ENCODE peak calls at places on chromosomes 2 and 18, in ten cellular contexts. Z is tibial artery, G is cardiac fibroblast, C is lung, B is brain microvascular endothelial cell, D is thoracic aorta, I is GM13976, J is mesothelial cell of epicardium, Q is fibroblast of the aortic adventitia, N is upper lobe of right lung. L is an unnamed sample.

GRCh38 chr2:61247204-61247812 is 85.3 kb downstream of the C2orf74 start:
- DNase-seq in Z (no peak), G (peak), C (no peak), B (peak), D (no peak), I (no peak), J (no peak), Q (peak), N (no peak), L (peak)

GRCh38 chr2:121018136-121019057 is 266.6 kb downstream of the TFCP2L1 start:
- DNase-seq in Z (peak), G (peak), C (no peak), B (peak), D (no peak), I (no peak), J (no peak), Q (no peak), N (no peak), L (no peak)

GRCh38 chr2:40451926-40452605 is at the start of gene SLC8A1:
- DNase-seq in Z (peak), G (peak), C (no peak), B (peak), D (no peak), I (peak), J (peak), Q (peak), N (peak), L (no peak)

GRCh38 chr2:157592983-157593382 is 35.7 kb downstream of the ACVR1C start:
- DNase-seq in Z (no peak), G (peak), C (no peak), B (peak), D (no peak), I (no peak), J (no peak), Q (peak), N (no peak), L (peak)

GRCh38 chr18:5627756-5628511 is 84.1 kb upstream of the EPB41L3 start:
- DNase-seq in Z (no peak), G (no peak), C (no peak), B (no peak), D (no peak), I (no peak), J (no peak), Q (no peak), N (no peak), L (no peak)

GRCh38 chr2:38106420-38107182 is 30.6 kb upstream of the CYP1B1 start:
- DNase-seq in Z (no peak), G (peak), C (no peak), B (no peak), D (no peak), I (no peak), J (no peak), Q (peak), N (no peak), L (peak)

GRCh38 chr2:62292190-62292589 is 96.3 kb downstream of the B3GNT2 start:
- DNase-seq in Z (no peak), G (peak), C (peak), B (no peak), D (no peak), I (no peak), J (peak), Q (peak), N (no peak), L (no peak)

GRCh38 chr2:171592026-171592555 is 69.8 kb downstream of the CYBRD1 start:
- DNase-seq in Z (no peak), G (no peak), C (no peak), B (no peak), D (no peak), I (no peak), J (no peak), Q (peak), N (no peak), L (no peak)

GRCh38 chr2:196131384-196131861 is 40.0 kb downstream of the STK17B start:
- DNase-seq in Z (no peak), G (peak), C (peak), B (peak), D (no peak), I (no peak), J (no peak), Q (peak), N (no peak), L (peak)

GRCh38 chr2:233402346-233402745 is 48.1 kb downstream of the DGKD start:
- DNase-seq in Z (peak), G (no peak), C (no peak), B (no peak), D (no peak), I (no peak), J (no peak), Q (no peak), N (no peak), L (no peak)

GRCh38 chr2:127355407-127356008 is 32.3 kb downstream of the MAP3K2 start:
- DNase-seq in Z (no peak), G (peak), C (no peak), B (no peak), D (no peak), I (no peak), J (no peak), Q (no peak), N (no peak), L (peak)

GRCh38 chr2:65103013-65103720 is 26.7 kb downstream of the RAB1A start:
- DNase-seq in Z (no peak), G (peak), C (no peak), B (no peak), D (no peak), I (no peak), J (no peak), Q (no peak), N (no peak), L (no peak)

GRCh38 chr18:79685281-79685680 is 5.7 kb downstream of the CTDP1 start:
- DNase-seq in Z (no peak), G (no peak), C (no peak), B (no peak), D (no peak), I (no peak), J (no peak), Q (no peak), N (no peak), L (no peak)

GRCh38 chr18:11366410-11366809 is 217.0 kb upstream of the PIEZO2 start:
- DNase-seq in Z (no peak), G (peak), C (no peak), B (peak), D (no peak), I (no peak), J (no peak), Q (no peak), N (no peak), L (no peak)

GRCh38 chr2:105644174-105644980 is 100.3 kb upstream of the NCK2 start:
- DNase-seq in Z (no peak), G (peak), C (no peak), B (no peak), D (no peak), I (no peak), J (no peak), Q (no peak), N (no peak), L (no peak)

GRCh38 chr2:152200562-152201465 is 25.3 kb upstream of the STAM2 start:
- DNase-seq in Z (peak), G (peak), C (peak), B (peak), D (peak), I (no peak), J (no peak), Q (peak), N (peak), L (peak)

GRCh38 chr2:95275601-95276243 is 1.5 kb downstream of the PROM2 start:
- DNase-seq in Z (peak), G (peak), C (no peak), B (no peak), D (no peak), I (no peak), J (peak), Q (no peak), N (peak), L (no peak)

GRCh38 chr2:173027181-173028128 is 48.2 kb upstream of the MAP3K20 start:
- DNase-seq in Z (peak), G (peak), C (peak), B (peak), D (peak), I (peak), J (peak), Q (peak), N (no peak), L (peak)

GRCh38 chr2:239249781-239250180 is 151.0 kb downstream of the HDAC4 start:
- DNase-seq in Z (peak), G (peak), C (no peak), B (peak), D (no peak), I (no peak), J (no peak), Q (peak), N (no peak), L (peak)

GRCh38 chr2:105737980-105738657 is 6.6 kb upstream of the NCK2 start:
- DNase-seq in Z (no peak), G (no peak), C (no peak), B (no peak), D (no peak), I (no peak), J (peak), Q (no peak), N (no peak), L (no peak)

GRCh38 chr2:39068757-39069515 is 51.9 kb downstream of the SOS1 start:
- DNase-seq in Z (no peak), G (peak), C (no peak), B (peak), D (no peak), I (no peak), J (no peak), Q (peak), N (no peak), L (peak)

GRCh38 chr18:54284967-54285785 is 15.9 kb downstream of the POLI start:
- DNase-seq in Z (no peak), G (peak), C (no peak), B (peak), D (no peak), I (peak), J (no peak), Q (peak), N (no peak), L (peak)

GRCh38 chr2:165248238-165248637 is 9.0 kb downstream of the SCN2A start:
- DNase-seq in Z (no peak), G (no peak), C (no peak), B (no peak), D (no peak), I (no peak), J (no peak), Q (no peak), N (no peak), L (no peak)

GRCh38 chr2:169336677-169337076 is 25.7 kb downstream of the LRP2 start:
- DNase-seq in Z (no peak), G (no peak), C (no peak), B (no peak), D (no peak), I (no peak), J (no peak), Q (no peak), N (no peak), L (no peak)

GRCh38 chr2:176664478-176664877 is 395.2 kb downstream of the MTX2 start:
- DNase-seq in Z (no peak), G (no peak), C (no peak), B (no peak), D (no peak), I (no peak), J (no peak), Q (no peak), N (no peak), L (no peak)

GRCh38 chr2:116142828-116143227 is 1671.7 kb upstream of the DDX18 start:
- DNase-seq in Z (no peak), G (no peak), C (no peak), B (no peak), D (no peak), I (no peak), J (no peak), Q (no peak), N (no peak), L (no peak)

GRCh38 chr2:232237460-232237859 is 141.1 kb upstream of the ALPP start:
- DNase-seq in Z (no peak), G (no peak), C (no peak), B (no peak), D (no peak), I (no peak), J (no peak), Q (no peak), N (no peak), L (no peak)

GRCh38 chr2:189304360-189304759 is 124.8 kb upstream of the COL5A2 start:
- DNase-seq in Z (no peak), G (no peak), C (no peak), B (no peak), D (no peak), I (no peak), J (no peak), Q (no peak), N (no peak), L (no peak)

GRCh38 chr2:63663013-63663864 is 74.5 kb downstream of the MDH1 start:
- DNase-seq in Z (no peak), G (peak), C (no peak), B (no peak), D (no peak), I (no peak), J (no peak), Q (peak), N (no peak), L (no peak)

GRCh38 chr18:9961031-9961430 is 47.2 kb downstream of the VAPA start:
- DNase-seq in Z (no peak), G (no peak), C (no peak), B (no peak), D (no peak), I (no peak), J (no peak), Q (peak), N (no peak), L (no peak)

GRCh38 chr2:105789745-105790466 is 45.2 kb downstream of the NCK2 start:
- DNase-seq in Z (peak), G (peak), C (no peak), B (peak), D (peak), I (peak), J (no peak), Q (peak), N (no peak), L (peak)

GRCh38 chr2:10664652-10665051 is 25.1 kb downstream of the NOL10 start:
- DNase-seq in Z (no peak), G (no peak), C (no peak), B (no peak), D (no peak), I (no peak), J (no peak), Q (no peak), N (no peak), L (no peak)

GRCh38 chr2:19801367-19802087 is 100.3 kb downstream of the TTC32 start:
- DNase-seq in Z (peak), G (peak), C (peak), B (peak), D (peak), I (no peak), J (no peak), Q (peak), N (peak), L (peak)

GRCh38 chr2:16466133-16466820 is 199.4 kb downstream of the CYRIA start:
- DNase-seq in Z (no peak), G (no peak), C (no peak), B (no peak), D (no peak), I (no peak), J (no peak), Q (no peak), N (no peak), L (no peak)

GRCh38 chr2:178008636-178009289 is 63.8 kb downstream of the PDE11A start:
- DNase-seq in Z (no peak), G (peak), C (no peak), B (no peak), D (no peak), I (no peak), J (peak), Q (peak), N (no peak), L (peak)

GRCh38 chr2:37774976-37775907 is 103.8 kb upstream of the CDC42EP3 start:
- DNase-seq in Z (no peak), G (peak), C (no peak), B (no peak), D (no peak), I (no peak), J (no peak), Q (no peak), N (no peak), L (no peak)

GRCh38 chr18:77657651-77658308 is 408.1 kb downstream of the GALR1 start:
- DNase-seq in Z (no peak), G (no peak), C (no peak), B (no peak), D (no peak), I (no peak), J (no peak), Q (no peak), N (no peak), L (no peak)

GRCh38 chr2:85133751-85134254 is 611 bp downstream of the TCF7L1 start:
- DNase-seq in Z (peak), G (peak), C (peak), B (no peak), D (no peak), I (peak), J (peak), Q (peak), N (peak), L (peak)

GRCh38 chr2:109457811-109458210 is 156.0 kb downstream of the SEPTIN10 start:
- DNase-seq in Z (peak), G (peak), C (no peak), B (no peak), D (no peak), I (no peak), J (no peak), Q (no peak), N (peak), L (no peak)

DNA sequence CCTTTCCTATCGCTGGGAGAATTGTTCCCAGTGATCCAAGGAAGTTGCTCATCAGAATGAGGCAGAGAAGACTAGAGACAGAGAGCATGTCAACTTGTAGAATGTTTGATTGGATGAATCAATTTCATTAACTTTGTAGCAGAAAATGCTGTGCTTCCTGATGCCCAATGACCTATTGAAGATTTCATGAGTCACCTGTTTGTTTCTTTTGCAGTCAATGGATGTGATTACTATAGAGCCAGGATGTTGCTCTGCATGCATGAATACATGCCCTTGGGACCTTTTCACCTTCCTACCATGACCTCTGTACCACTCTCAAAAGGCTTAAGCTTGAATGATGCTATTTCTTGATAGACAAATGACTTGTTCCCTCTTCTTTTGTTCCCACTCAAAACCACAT is 23.3 kb downstream of the SCG2 start:
- DNase-seq in Z (no peak), G (no peak), C (no peak), B (no peak), D (no peak), I (no peak), J (no peak), Q (no peak), N (no peak), L (no peak)
- TF ChIP-seq CTCF in Z (no peak), G (no peak), C (no peak), B (no peak), D (no peak), I (no peak), J (no peak), Q (no peak), N (no peak), L (no peak)

GRCh38 chr2:34547340-34547739 is 948.2 kb upstream of the FAM98A start:
- DNase-seq in Z (no peak), G (no peak), C (no peak), B (no peak), D (no peak), I (no peak), J (no peak), Q (no peak), N (no peak), L (no peak)
- TF ChIP-seq CTCF in Z (no peak), G (no peak), C (no peak), B (no peak), D (no peak), I (no peak), J (no peak), Q (no peak), N (no peak), L (no peak)

GRCh38 chr2:54386993-54387590 is 69.0 kb upstream of the SPTBN1 start:
- DNase-seq in Z (no peak), G (peak), C (no peak), B (peak), D (no peak), I (no peak), J (no peak), Q (peak), N (no peak), L (no peak)
- TF ChIP-seq CTCF in Z (peak), G (no peak), C (no peak), B (no peak), D (peak), I (no peak), J (peak), Q (no peak), N (no peak), L (peak)

GRCh38 chr18:66495844-66496243 is 108.0 kb downstream of the CDH19 start:
- DNase-seq in Z (no peak), G (peak), C (peak), B (peak), D (no peak), I (peak), J (peak), Q (no peak), N (peak), L (no peak)
- TF ChIP-seq CTCF in Z (no peak), G (peak), C (peak), B (peak), D (no peak), I (peak), J (peak), Q (no peak), N (peak), L (peak)

GRCh38 chr18:64103979-64104378 is 44.9 kb downstream of the LINC00305 start:
- DNase-seq in Z (no peak), G (no peak), C (no peak), B (no peak), D (no peak), I (no peak), J (no peak), Q (no peak), N (no peak), L (no peak)
- TF ChIP-seq CTCF in Z (no peak), G (no peak), C (no peak), B (no peak), D (no peak), I (no peak), J (peak), Q (no peak), N (no peak), L (peak)

GRCh38 chr2:97068074-97068473 is 26.6 kb downstream of the FAHD2B start:
- DNase-seq in Z (no peak), G (peak), C (no peak), B (no peak), D (no peak), I (no peak), J (no peak), Q (no peak), N (no peak), L (no peak)
- TF ChIP-seq CTCF in Z (no peak), G (no peak), C (no peak), B (no peak), D (no peak), I (no peak), J (no peak), Q (no peak), N (no peak), L (no peak)

DNA sequence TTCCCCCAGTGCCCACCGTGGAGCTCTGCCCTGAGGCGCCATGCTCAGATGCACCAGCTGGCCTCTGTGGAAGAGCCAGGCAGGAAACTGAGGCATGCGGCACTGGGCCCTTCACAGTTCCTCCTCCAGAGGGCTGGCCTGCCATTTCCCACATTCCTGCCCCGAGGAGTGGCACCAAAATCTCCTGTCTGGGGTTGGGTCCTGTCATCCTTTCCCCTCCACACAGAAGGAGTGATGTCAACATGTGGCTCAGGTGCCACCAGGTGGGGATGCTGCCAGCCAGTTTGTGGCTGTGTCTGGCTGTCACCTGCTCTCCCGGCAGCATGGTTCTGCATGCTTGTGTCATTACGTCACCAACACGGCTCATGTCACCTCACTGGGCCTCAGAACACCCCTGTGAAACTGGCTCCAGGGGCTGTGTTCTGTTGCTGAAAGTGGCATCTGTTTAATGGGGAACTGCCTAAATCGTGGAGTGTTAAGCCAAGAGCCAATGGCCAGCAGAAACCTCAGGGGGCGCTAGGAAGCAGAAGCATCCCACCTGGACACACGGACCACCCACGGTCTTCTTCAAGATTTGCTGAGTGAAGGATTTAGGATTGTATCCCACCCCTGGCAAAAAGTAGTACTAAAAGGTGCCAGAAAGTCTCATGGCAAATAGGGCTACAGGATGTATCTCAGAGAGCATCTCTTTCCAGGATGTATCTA is 51.3 kb downstream of the ZAP70 start:
- DNase-seq in Z (no peak), G (no peak), C (no peak), B (no peak), D (no peak), I (no peak), J (no peak), Q (no peak), N (no peak), L (no peak)
- TF ChIP-seq CTCF in Z (no peak), G (no peak), C (no peak), B (no peak), D (no peak), I (no peak), J (no peak), Q (no peak), N (no peak), L (no peak)

GRCh38 chr2:135845257-135845656 is 8.3 kb upstream of the LCT start:
- DNase-seq in Z (no peak), G (no peak), C (no peak), B (no peak), D (no peak), I (no peak), J (no peak), Q (no peak), N (no peak), L (no peak)
- TF ChIP-seq CTCF in Z (no peak), G (no peak), C (no peak), B (peak), D (no peak), I (no peak), J (no peak), Q (no peak), N (no peak), L (peak)

GRCh38 chr2:3001595-3002184 is 375.9 kb downstream of the EIPR1 start:
- DNase-seq in Z (no peak), G (peak), C (no peak), B (no peak), D (no peak), I (no peak), J (no peak), Q (peak), N (no peak), L (no peak)
- TF ChIP-seq CTCF in Z (no peak), G (no peak), C (no peak), B (no peak), D (no peak), I (no peak), J (no peak), Q (no peak), N (peak), L (peak)

GRCh38 chr2:122519366-122519765 is 763.9 kb downstream of the TSN start:
- DNase-seq in Z (no peak), G (peak), C (no peak), B (no peak), D (no peak), I (no peak), J (no peak), Q (no peak), N (no peak), L (no peak)
- TF ChIP-seq CTCF in Z (no peak), G (peak), C (no peak), B (peak), D (no peak), I (no peak), J (peak), Q (peak), N (peak), L (peak)

L was measured in HFFc6.